ENCODE peak calls at places on chromosomes 11 and 22, in six cellular contexts. M is A549, Z is transverse colon, N is heart left ventricle, Y is IMR-90, A is spleen. D is an unnamed sample.

GRCh38 chr22:27494821-27495220 is 306.7 kb downstream of the MN1 start:
- DNase-seq in N (no peak), Y (no peak), Z (no peak), A (peak), M (no peak), D (no peak)

GRCh38 chr11:31799036-31799793 is 11.9 kb downstream of the PAX6 start:
- DNase-seq in Y (no peak), Z (no peak), N (no peak), M (no peak), A (no peak), D (no peak)

GRCh38 chr11:36062796-36063380 is 119.0 kb downstream of the LDLRAD3 start:
- DNase-seq in A (no peak), N (no peak), Z (no peak), Y (no peak), M (no peak), D (no peak)

GRCh38 chr11:126886636-126887035 is 113.9 kb downstream of the KIRREL3 start:
- DNase-seq in Z (no peak), Y (no peak), M (no peak), N (no peak), A (no peak), D (no peak)

GRCh38 chr11:48109046-48109666 is 107.5 kb upstream of the OR4B1 start:
- DNase-seq in A (no peak), Z (no peak), Y (peak), N (no peak), M (peak), D (no peak)

GRCh38 chr11:87971354-87971753 is 203.9 kb downstream of the RAB38 start:
- DNase-seq in M (no peak), N (no peak), Y (no peak), Z (no peak), A (no peak), D (no peak)

GRCh38 chr11:116507849-116508695 is 264.7 kb downstream of the BUD13 start:
- DNase-seq in Z (no peak), M (no peak), N (no peak), A (peak), Y (no peak), D (peak)

GRCh38 chr11:76392889-76393288 is 11.8 kb downstream of the GVQW3 start:
- DNase-seq in Z (no peak), M (no peak), N (no peak), Y (no peak), A (no peak), D (no peak)

GRCh38 chr11:17547051-17547577 is at the start of gene OTOG:
- DNase-seq in Z (no peak), A (no peak), M (no peak), Y (no peak), N (no peak), D (no peak)

GRCh38 chr11:122253541-122254317 is 137.7 kb upstream of the BLID start:
- DNase-seq in A (no peak), Z (no peak), Y (peak), M (no peak), N (no peak), D (no peak)

GRCh38 chr22:39244496-39245129 is at the start of gene PDGFB:
- DNase-seq in M (no peak), N (peak), A (no peak), Y (no peak), Z (peak), D (no peak)

GRCh38 chr11:44619931-44620725 is 54.7 kb downstream of the CD82 start:
- DNase-seq in N (no peak), A (peak), M (no peak), Z (peak), Y (no peak), D (peak)

GRCh38 chr11:6022954-6023353 is 7.6 kb downstream of the OR56A1 start:
- DNase-seq in M (peak), A (no peak), Y (peak), Z (no peak), N (no peak), D (no peak)

GRCh38 chr11:118689852-118690552 is 10.6 kb upstream of the TREH start:
- DNase-seq in M (peak), Y (peak), A (peak), Z (peak), N (peak), D (peak)

GRCh38 chr11:61075891-61076290 is 26.4 kb upstream of the CD5 start:
- DNase-seq in N (no peak), Z (peak), Y (peak), M (no peak), A (no peak), D (no peak)

GRCh38 chr11:61076506-61077304 is 25.6 kb upstream of the CD5 start:
- DNase-seq in Y (no peak), N (no peak), M (no peak), Z (no peak), A (no peak), D (no peak)

GRCh38 chr11:61079416-61080150 is 22.7 kb upstream of the CD5 start:
- DNase-seq in A (no peak), Z (no peak), Y (no peak), M (no peak), N (no peak), D (no peak)

GRCh38 chr11:61080526-61080925 is 21.8 kb upstream of the CD5 start:
- DNase-seq in Y (no peak), N (no peak), A (no peak), M (no peak), Z (no peak), D (no peak)

DNA sequence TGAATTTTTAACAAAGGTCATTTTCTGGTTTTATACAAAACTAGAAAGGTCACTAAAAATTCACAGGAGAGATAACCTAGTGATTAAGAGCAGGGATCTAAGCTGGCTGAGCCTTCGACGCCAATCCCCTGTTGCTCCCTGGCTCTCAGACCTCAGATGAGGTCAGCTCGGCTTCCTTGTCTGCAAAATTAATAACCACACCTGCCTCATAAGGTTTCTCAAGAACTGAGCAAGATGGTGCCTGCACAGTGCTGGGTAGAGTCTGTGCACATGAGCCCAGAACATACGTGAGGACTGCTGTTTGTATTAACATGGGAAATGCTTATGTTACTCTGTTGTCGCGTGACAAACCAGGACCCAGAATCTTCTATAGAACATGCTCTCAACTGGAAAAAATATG is 24.4 kb upstream of the CD5 start:
- DNase-seq in Z (no peak), A (no peak), Y (no peak), M (no peak), N (no peak), D (no peak)
- H3K4me3 ChIP-seq in Z (no peak), A (no peak), Y (no peak), M (no peak), N (no peak), D (no peak)

DNA sequence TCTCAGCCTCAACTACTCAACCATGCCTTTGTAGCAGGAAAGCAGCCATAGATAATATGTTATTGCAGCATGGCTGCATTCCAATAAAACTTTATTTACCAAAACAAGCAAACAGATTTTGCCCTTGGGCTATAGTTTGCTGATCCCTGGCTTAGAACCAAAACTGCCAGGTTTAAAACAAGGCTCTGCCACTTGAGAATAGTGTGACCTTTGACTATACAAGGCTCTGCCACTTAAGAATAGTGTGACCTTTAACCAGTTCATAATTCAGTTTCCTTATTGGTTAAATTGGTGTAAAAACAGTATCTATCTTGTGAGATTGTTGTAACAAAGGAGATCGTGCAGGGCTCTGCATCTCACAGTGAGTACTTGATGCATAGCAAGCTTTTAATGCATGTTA is 217.3 kb upstream of the MTNR1B start:
- DNase-seq in Y (no peak), N (no peak), M (no peak), Z (peak), A (no peak), D (no peak)
- TF ChIP-seq POLR2A in Y (no peak), N (no peak), M (no peak), Z (no peak), A (no peak), D (no peak)

DNA sequence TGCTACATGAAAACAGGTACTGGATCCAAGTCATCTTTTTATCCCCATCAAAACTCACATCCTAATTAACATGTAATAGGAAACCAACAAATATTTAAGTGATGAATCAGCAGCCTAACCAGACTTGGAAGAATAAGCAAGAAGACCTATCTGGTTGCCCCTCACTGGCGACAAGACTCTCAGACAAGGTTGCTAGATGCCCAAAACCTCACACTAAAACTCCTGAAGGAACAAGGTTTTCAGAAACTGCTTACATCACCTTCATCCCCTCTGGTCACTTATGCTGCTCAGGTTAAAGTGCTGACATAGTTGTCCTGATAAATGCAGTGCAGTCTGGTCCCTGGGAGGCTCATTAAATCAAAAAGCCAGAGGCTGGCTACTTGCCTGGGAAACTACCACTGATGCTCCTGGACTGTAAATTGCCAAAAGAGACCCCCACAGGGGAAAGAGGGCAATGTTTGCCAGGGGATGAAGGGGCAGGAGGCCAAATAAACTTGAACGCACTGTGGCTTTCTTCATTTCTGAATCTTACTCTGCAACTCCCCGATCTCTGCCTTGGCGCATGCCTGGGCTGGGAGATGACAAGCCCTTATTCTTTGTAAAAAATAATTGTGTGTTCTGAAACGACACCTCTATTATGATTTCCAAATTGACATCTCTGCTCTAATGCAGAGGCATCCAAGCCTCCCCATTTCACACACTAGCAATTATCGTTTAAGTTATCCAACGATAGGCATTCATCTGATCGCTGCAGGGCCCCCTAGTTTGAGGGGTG is 72.7 kb downstream of the AMBRA1 start:
- DNase-seq in Y (peak), N (no peak), M (no peak), Z (no peak), A (no peak), D (no peak)
- TF ChIP-seq CTCF in Y (no peak), N (no peak), M (no peak), Z (no peak), A (no peak), D (no peak)

DNA sequence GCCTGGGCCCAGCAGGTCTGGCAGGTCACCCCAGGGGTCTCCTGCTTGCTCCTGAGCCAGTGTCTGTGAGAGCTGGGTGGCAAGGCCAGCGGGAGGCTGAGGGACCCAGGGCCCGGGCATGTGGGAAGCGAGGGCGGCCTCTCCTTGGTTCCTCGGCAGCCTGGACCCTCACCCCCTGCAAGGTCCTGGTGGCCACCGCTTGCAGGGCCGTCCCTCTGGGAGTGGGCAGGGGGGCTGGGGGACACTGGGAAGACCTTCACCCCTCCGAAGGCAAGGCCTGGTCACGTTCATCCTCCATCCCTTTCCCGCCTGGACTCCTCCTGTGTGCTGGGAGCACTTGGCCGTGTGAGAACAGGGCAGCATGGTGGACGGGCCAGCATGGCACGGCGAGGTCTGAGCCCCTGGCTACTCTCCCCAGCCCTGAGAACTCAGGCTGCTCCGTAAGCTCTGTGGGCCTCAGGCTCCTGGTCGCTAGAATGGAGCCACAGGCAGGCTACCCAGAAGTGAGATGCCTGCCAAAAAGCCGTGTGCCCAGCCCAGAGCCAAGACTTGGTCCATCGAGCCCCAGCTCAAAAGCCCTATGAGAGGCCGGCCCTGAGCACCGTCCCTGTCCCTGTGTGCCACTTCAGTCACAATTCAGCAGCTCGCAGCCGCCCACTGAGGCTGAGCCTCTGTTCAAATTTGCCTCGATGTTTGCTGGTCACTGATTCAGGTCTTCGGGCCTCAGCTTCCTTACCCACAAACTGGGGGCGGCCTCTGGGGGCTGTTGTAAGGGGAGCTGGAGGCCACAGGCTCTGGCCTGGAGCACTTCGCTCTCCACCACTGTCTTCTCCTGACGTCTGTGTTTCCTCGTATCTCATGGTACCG is 45.0 kb downstream of the IGLL1 start:
- DNase-seq in M (no peak), N (no peak), A (peak), Z (no peak), Y (no peak), D (no peak)
- H3K4me3 ChIP-seq in M (no peak), N (no peak), A (no peak), Z (no peak), Y (no peak), D (no peak)

GRCh38 chr22:18119409-18120110 is 9.0 kb downstream of the TUBA8 start:
- DNase-seq in Z (no peak), A (no peak), M (no peak), N (peak), Y (no peak), D (no peak)
- TF ChIP-seq POLR2A in Z (no peak), A (no peak), M (no peak), N (no peak), Y (no peak), D (no peak)

DNA sequence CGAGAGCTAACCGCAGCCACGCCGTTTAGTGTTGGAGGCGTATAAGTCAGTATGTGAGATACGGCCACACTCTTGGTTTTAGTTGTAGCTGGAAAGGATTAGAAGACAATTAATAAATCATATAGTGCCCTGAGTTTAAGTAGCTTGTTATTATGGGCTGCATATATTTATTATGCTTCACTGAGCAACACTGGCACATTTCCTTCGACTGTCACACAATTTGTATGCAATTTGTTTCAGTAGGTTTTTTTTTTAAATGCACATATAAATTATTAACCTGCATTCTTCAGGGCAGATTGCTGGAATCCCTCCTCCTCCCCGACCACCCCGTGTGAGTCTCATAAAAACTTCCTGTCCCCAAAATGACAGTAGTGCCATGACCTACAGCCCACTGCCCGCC is 56.9 kb downstream of the PKNOX2 start:
- DNase-seq in N (no peak), Z (no peak), M (no peak), A (no peak), Y (no peak), D (no peak)
- TF ChIP-seq CTCF in N (no peak), Z (no peak), M (no peak), A (no peak), Y (no peak), D (no peak)

GRCh38 chr11:19714387-19715363 is 2.0 kb downstream of the NAV2 start:
- DNase-seq in N (peak), Z (no peak), A (no peak), M (no peak), Y (peak), D (peak)
- H3K4me3 ChIP-seq in N (peak), Z (peak), A (peak), M (peak), Y (peak), D (peak)

D was measured in lower leg skin.